ENCODE peak calls at places on chromosomes 4 and X, in six cellular contexts. One of them, this sample, is unnamed.

GRCh38 chrX:47458528-47458927 is 24.5 kb downstream of the ZNF41 start:
- DNase-seq in MCF 10A: no peak
- DNase-seq in fibroblast of pulmonary artery: no peak
- DNase-seq in kidney: no peak
- DNase-seq in WTC11: no peak
- DNase-seq in cardiac muscle cell: no peak
- DNase-seq in this sample: no peak

GRCh38 chr4:73315091-73315490 is 56.5 kb upstream of the ANKRD17 start:
- DNase-seq in fibroblast of pulmonary artery: peak; percentile 16
- DNase-seq in cardiac muscle cell: peak; percentile 11
- DNase-seq in WTC11: no peak
- DNase-seq in MCF 10A: peak; percentile 3
- DNase-seq in kidney: no peak
- DNase-seq in this sample: no peak

GRCh38 chr4:52780627-52781354 is 29.6 kb upstream of the ERVMER34-1 start:
- DNase-seq in cardiac muscle cell: peak; percentile 3
- DNase-seq in kidney: no peak
- DNase-seq in WTC11: no peak
- DNase-seq in MCF 10A: peak; percentile 15
- DNase-seq in fibroblast of pulmonary artery: no peak
- DNase-seq in this sample: no peak

GRCh38 chr4:164659765-164660164 is 94.2 kb upstream of the SMIM31 start:
- DNase-seq in cardiac muscle cell: no peak
- DNase-seq in MCF 10A: no peak
- DNase-seq in WTC11: no peak
- DNase-seq in fibroblast of pulmonary artery: no peak
- DNase-seq in kidney: no peak
- DNase-seq in this sample: no peak

GRCh38 chr4:184384056-184384809 is 90.1 kb downstream of the IRF2 start:
- DNase-seq in fibroblast of pulmonary artery: peak; percentile 97
- DNase-seq in cardiac muscle cell: peak; percentile 98
- DNase-seq in kidney: peak; percentile 76
- DNase-seq in MCF 10A: peak; percentile 95
- DNase-seq in WTC11: no peak
- DNase-seq in this sample: peak; percentile 33

GRCh38 chr4:110197421-110198398 is 705 bp downstream of the ELOVL6 start:
- DNase-seq in kidney: peak; percentile 77
- DNase-seq in WTC11: peak; percentile 51
- DNase-seq in MCF 10A: peak; percentile 60
- DNase-seq in cardiac muscle cell: peak; percentile 58
- DNase-seq in fibroblast of pulmonary artery: peak; percentile 43
- DNase-seq in this sample: peak; percentile 66

GRCh38 chr4:163382178-163382869 is 38.6 kb downstream of the NPY5R start:
- DNase-seq in cardiac muscle cell: no peak
- DNase-seq in kidney: no peak
- DNase-seq in fibroblast of pulmonary artery: no peak
- DNase-seq in MCF 10A: no peak
- DNase-seq in WTC11: no peak
- DNase-seq in this sample: no peak

GRCh38 chr4:8344387-8344786 is 74.8 kb downstream of the HTRA3 start:
- DNase-seq in cardiac muscle cell: no peak
- DNase-seq in fibroblast of pulmonary artery: no peak
- DNase-seq in kidney: peak; percentile 51
- DNase-seq in WTC11: no peak
- DNase-seq in MCF 10A: no peak
- DNase-seq in this sample: no peak

GRCh38 chr4:26936284-26937065 is 75.8 kb downstream of the STIM2 start:
- DNase-seq in fibroblast of pulmonary artery: peak; percentile 13
- DNase-seq in MCF 10A: peak; percentile 17
- DNase-seq in cardiac muscle cell: no peak
- DNase-seq in WTC11: no peak
- DNase-seq in kidney: peak; percentile 35
- DNase-seq in this sample: no peak

GRCh38 chr4:15769202-15769601 is 8.9 kb upstream of the CD38 start:
- DNase-seq in MCF 10A: no peak
- DNase-seq in WTC11: no peak
- DNase-seq in kidney: no peak
- DNase-seq in cardiac muscle cell: no peak
- DNase-seq in fibroblast of pulmonary artery: no peak
- DNase-seq in this sample: no peak

GRCh38 chrX:74232859-74233258 is 71.1 kb upstream of the ZCCHC13 start:
- DNase-seq in cardiac muscle cell: peak; percentile 51
- DNase-seq in MCF 10A: peak; percentile 81
- DNase-seq in WTC11: no peak
- DNase-seq in fibroblast of pulmonary artery: peak; percentile 50
- DNase-seq in kidney: no peak
- DNase-seq in this sample: no peak

GRCh38 chr4:106095408-106095807 is 200.1 kb downstream of the NPNT start:
- DNase-seq in fibroblast of pulmonary artery: peak; percentile 23
- DNase-seq in MCF 10A: no peak
- DNase-seq in WTC11: no peak
- DNase-seq in cardiac muscle cell: peak; percentile 26
- DNase-seq in kidney: no peak
- DNase-seq in this sample: no peak

GRCh38 chrX:7574325-7574724 is 268.6 kb upstream of the VCX start:
- DNase-seq in kidney: no peak
- DNase-seq in cardiac muscle cell: no peak
- DNase-seq in fibroblast of pulmonary artery: peak; percentile 0
- DNase-seq in WTC11: peak; percentile 12
- DNase-seq in MCF 10A: peak; percentile 68
- DNase-seq in this sample: no peak

GRCh38 chr4:122104184-122104583 is 47.9 kb upstream of the BLTP1 start:
- DNase-seq in fibroblast of pulmonary artery: no peak
- DNase-seq in cardiac muscle cell: no peak
- DNase-seq in WTC11: no peak
- DNase-seq in kidney: no peak
- DNase-seq in MCF 10A: peak; percentile 11
- DNase-seq in this sample: no peak

GRCh38 chr4:1179089-1179441 is 6.7 kb upstream of the SPON2 start:
- DNase-seq in kidney: no peak
- DNase-seq in MCF 10A: no peak
- DNase-seq in fibroblast of pulmonary artery: no peak
- DNase-seq in cardiac muscle cell: no peak
- DNase-seq in WTC11: no peak
- DNase-seq in this sample: no peak

GRCh38 chrX:100973411-100973810 is 3.9 kb downstream of the ARL13A start:
- DNase-seq in WTC11: no peak
- DNase-seq in cardiac muscle cell: peak; percentile 10
- DNase-seq in kidney: no peak
- DNase-seq in fibroblast of pulmonary artery: peak; percentile 76
- DNase-seq in MCF 10A: peak; percentile 62
- DNase-seq in this sample: no peak

GRCh38 chr4:71231073-71231752 is 107.6 kb upstream of the SLC4A4 start:
- DNase-seq in WTC11: no peak
- DNase-seq in kidney: peak; percentile 92
- DNase-seq in cardiac muscle cell: peak; percentile 62
- DNase-seq in fibroblast of pulmonary artery: peak; percentile 30
- DNase-seq in MCF 10A: no peak
- DNase-seq in this sample: no peak

GRCh38 chr4:10417720-10418119 is 39.5 kb downstream of the ZNF518B start:
- DNase-seq in fibroblast of pulmonary artery: no peak
- DNase-seq in WTC11: no peak
- DNase-seq in cardiac muscle cell: no peak
- DNase-seq in kidney: no peak
- DNase-seq in MCF 10A: no peak
- DNase-seq in this sample: no peak

GRCh38 chr4:3362431-3363287 is 69.8 kb downstream of the RGS12 start:
- DNase-seq in MCF 10A: no peak
- DNase-seq in fibroblast of pulmonary artery: no peak
- DNase-seq in kidney: no peak
- DNase-seq in cardiac muscle cell: no peak
- DNase-seq in WTC11: no peak
- DNase-seq in this sample: no peak

GRCh38 chrX:124887572-124887971 is 432.1 kb upstream of the TEX13C start:
- DNase-seq in MCF 10A: no peak
- DNase-seq in kidney: no peak
- DNase-seq in fibroblast of pulmonary artery: no peak
- DNase-seq in WTC11: no peak
- DNase-seq in cardiac muscle cell: no peak
- DNase-seq in this sample: no peak

GRCh38 chrX:71618303-71618721 is at the start of gene CXCR3:
- DNase-seq in MCF 10A: no peak
- DNase-seq in kidney: no peak
- DNase-seq in cardiac muscle cell: peak; percentile 39
- DNase-seq in WTC11: no peak
- DNase-seq in fibroblast of pulmonary artery: peak; percentile 38
- DNase-seq in this sample: peak; percentile 50

GRCh38 chrX:7159132-7159861 is 11.3 kb upstream of the PUDP start:
- DNase-seq in fibroblast of pulmonary artery: peak; percentile 2
- DNase-seq in MCF 10A: peak; percentile 97
- DNase-seq in WTC11: no peak
- DNase-seq in kidney: no peak
- DNase-seq in cardiac muscle cell: peak; percentile 17
- DNase-seq in this sample: no peak

GRCh38 chrX:12903646-12904045 is 2.8 kb upstream of the TLR8 start:
- DNase-seq in fibroblast of pulmonary artery: peak; percentile 35
- DNase-seq in kidney: no peak
- DNase-seq in cardiac muscle cell: peak; percentile 33
- DNase-seq in WTC11: no peak
- DNase-seq in MCF 10A: no peak
- DNase-seq in this sample: no peak

GRCh38 chr4:2574058-2574457 is 37.6 kb downstream of the FAM193A start:
- DNase-seq in fibroblast of pulmonary artery: no peak
- DNase-seq in cardiac muscle cell: no peak
- DNase-seq in WTC11: no peak
- DNase-seq in kidney: no peak
- DNase-seq in MCF 10A: no peak
- DNase-seq in this sample: no peak

GRCh38 chr4:151801547-151802516 is 41.0 kb upstream of the GATB start:
- DNase-seq in MCF 10A: peak; percentile 67
- DNase-seq in fibroblast of pulmonary artery: peak; percentile 54
- DNase-seq in WTC11: peak; percentile 72
- DNase-seq in kidney: no peak
- DNase-seq in cardiac muscle cell: peak; percentile 60
- DNase-seq in this sample: peak; percentile 30

GRCh38 chr4:72945719-72946336 is 123.7 kb downstream of the COX18 start:
- DNase-seq in WTC11: no peak
- DNase-seq in fibroblast of pulmonary artery: no peak
- DNase-seq in cardiac muscle cell: no peak
- DNase-seq in MCF 10A: no peak
- DNase-seq in kidney: no peak
- DNase-seq in this sample: no peak

GRCh38 chrX:107440187-107440586 is 9.3 kb upstream of the FRMPD3 start:
- DNase-seq in WTC11: no peak
- DNase-seq in MCF 10A: no peak
- DNase-seq in cardiac muscle cell: no peak
- DNase-seq in kidney: no peak
- DNase-seq in fibroblast of pulmonary artery: no peak
- DNase-seq in this sample: no peak

GRCh38 chr4:141768954-141769353 is 132.6 kb downstream of the IL15 start:
- DNase-seq in MCF 10A: peak; percentile 58
- DNase-seq in kidney: no peak
- DNase-seq in cardiac muscle cell: peak; percentile 46
- DNase-seq in fibroblast of pulmonary artery: peak; percentile 69
- DNase-seq in WTC11: no peak
- DNase-seq in this sample: no peak

GRCh38 chrX:151398346-151398745 is 1.3 kb downstream of the VMA21 start:
- DNase-seq in fibroblast of pulmonary artery: no peak
- DNase-seq in kidney: no peak
- DNase-seq in MCF 10A: no peak
- DNase-seq in cardiac muscle cell: no peak
- DNase-seq in WTC11: no peak
- DNase-seq in this sample: no peak

GRCh38 chrX:151397741-151398070 is 700 bp downstream of the VMA21 start:
- DNase-seq in fibroblast of pulmonary artery: peak; percentile 4
- DNase-seq in WTC11: no peak
- DNase-seq in cardiac muscle cell: no peak
- DNase-seq in kidney: no peak
- DNase-seq in MCF 10A: no peak
- DNase-seq in this sample: peak; percentile 24

GRCh38 chrX:151396827-151397740 is at the start of gene VMA21:
- DNase-seq in MCF 10A: peak; percentile 79
- DNase-seq in WTC11: peak; percentile 61
- DNase-seq in kidney: peak; percentile 97
- DNase-seq in cardiac muscle cell: peak; percentile 93
- DNase-seq in fibroblast of pulmonary artery: peak; percentile 87
- DNase-seq in this sample: peak; percentile 85

GRCh38 chrX:151402719-151403390 is 5.8 kb downstream of the VMA21 start:
- DNase-seq in fibroblast of pulmonary artery: no peak
- DNase-seq in cardiac muscle cell: no peak
- DNase-seq in kidney: no peak
- DNase-seq in MCF 10A: no peak
- DNase-seq in WTC11: no peak
- DNase-seq in this sample: no peak
- TF ChIP-seq CTCF in fibroblast of pulmonary artery: no peak
- TF ChIP-seq CTCF in cardiac muscle cell: no peak
- TF ChIP-seq CTCF in kidney: no peak
- TF ChIP-seq CTCF in MCF 10A: no peak
- TF ChIP-seq CTCF in WTC11: no peak
- TF ChIP-seq CTCF in this sample: no peak

DNA sequence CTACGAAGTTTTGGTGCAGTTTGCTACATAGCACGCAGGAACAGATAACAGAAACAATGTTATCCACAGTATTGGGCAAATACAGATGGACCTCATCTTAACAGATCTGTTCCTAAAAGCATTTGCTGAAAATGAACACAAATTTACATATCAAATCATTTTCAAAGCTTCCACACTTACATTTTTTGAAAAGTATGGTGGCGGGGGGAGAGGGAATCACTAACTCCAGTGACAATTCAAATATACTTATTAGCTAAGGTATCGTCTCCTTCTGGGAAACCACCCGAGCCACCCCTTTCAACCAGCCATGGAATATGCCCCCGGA is 175.0 kb downstream of the NSUN7 start:
- DNase-seq in MCF 10A: no peak
- DNase-seq in WTC11: no peak
- DNase-seq in kidney: no peak
- DNase-seq in fibroblast of pulmonary artery: no peak
- DNase-seq in cardiac muscle cell: no peak
- DNase-seq in this sample: no peak
- TF ChIP-seq CTCF in MCF 10A: no peak
- TF ChIP-seq CTCF in WTC11: no peak
- TF ChIP-seq CTCF in kidney: no peak
- TF ChIP-seq CTCF in fibroblast of pulmonary artery: no peak
- TF ChIP-seq CTCF in cardiac muscle cell: no peak
- TF ChIP-seq CTCF in this sample: no peak

GRCh38 chr4:54683616-54684346 is 26.0 kb downstream of the KIT start:
- DNase-seq in cardiac muscle cell: peak; percentile 32
- DNase-seq in fibroblast of pulmonary artery: peak; percentile 31
- DNase-seq in kidney: no peak
- DNase-seq in WTC11: peak; percentile 56
- DNase-seq in MCF 10A: peak; percentile 72
- DNase-seq in this sample: peak; percentile 28
- TF ChIP-seq CTCF in cardiac muscle cell: peak; percentile 36
- TF ChIP-seq CTCF in fibroblast of pulmonary artery: peak; percentile 45
- TF ChIP-seq CTCF in kidney: peak; percentile 26
- TF ChIP-seq CTCF in WTC11: no peak
- TF ChIP-seq CTCF in MCF 10A: no peak
- TF ChIP-seq CTCF in this sample: peak; percentile 55

DNA sequence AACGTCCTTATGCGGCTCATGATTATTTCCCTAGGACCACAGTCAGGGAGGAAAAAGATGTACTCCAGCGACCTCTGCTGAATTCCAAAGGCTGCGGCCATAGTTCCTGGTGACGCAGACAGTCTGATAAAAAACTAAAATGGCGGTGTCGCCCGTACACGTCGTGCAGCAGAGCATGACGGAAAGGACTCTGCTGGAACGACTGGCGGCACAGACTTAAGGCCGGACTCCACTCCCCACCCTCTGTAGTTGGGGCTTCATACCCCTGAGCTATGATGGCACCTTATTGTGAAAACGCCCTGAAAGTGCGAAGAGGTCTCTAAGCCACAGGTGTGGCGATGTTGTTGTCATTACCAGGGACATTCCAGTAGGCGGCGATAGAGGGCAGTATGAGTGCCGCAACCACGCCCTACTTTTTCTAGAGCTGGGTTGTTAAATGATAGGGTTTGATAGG is 90.0 kb upstream of the EDA2R start:
- DNase-seq in kidney: peak; percentile 35
- DNase-seq in WTC11: peak; percentile 49
- DNase-seq in fibroblast of pulmonary artery: peak; percentile 76
- DNase-seq in cardiac muscle cell: peak; percentile 71
- DNase-seq in MCF 10A: peak; percentile 69
- DNase-seq in this sample: peak; percentile 12
- TF ChIP-seq CTCF in kidney: peak; percentile 41
- TF ChIP-seq CTCF in WTC11: peak; percentile 69
- TF ChIP-seq CTCF in fibroblast of pulmonary artery: peak; percentile 48
- TF ChIP-seq CTCF in cardiac muscle cell: peak; percentile 55
- TF ChIP-seq CTCF in MCF 10A: peak; percentile 47
- TF ChIP-seq CTCF in this sample: peak; percentile 73

This sample was measured in GM13977.